ENCODE peak calls at places on chromosomes 5 and 9, in four cellular contexts. One of them, this sample, is unnamed.
A peak's percentile ranks its signal among the peaks of the same experiment; 100 is the strongest.

GRCh38 chr5:140182803-140183367 is 7.9 kb downstream of the CYSTM1 start:
- DNase-seq in GM12878: no peak
- DNase-seq in HepG2: no peak
- DNase-seq in H1: no peak
- DNase-seq in this sample: no peak

GRCh38 chr5:157464518-157465171 is 4.6 kb downstream of the NIPAL4 start:
- DNase-seq in GM12878: peak; percentile 28
- DNase-seq in HepG2: no peak
- DNase-seq in H1: no peak
- DNase-seq in this sample: no peak

GRCh38 chr9:121559183-121559582 is 59.5 kb upstream of the GGTA1 start:
- DNase-seq in GM12878: peak; percentile 21
- DNase-seq in HepG2: no peak
- DNase-seq in H1: no peak
- DNase-seq in this sample: no peak

GRCh38 chr5:157686841-157687554 is 15.7 kb downstream of the C5orf52 start:
- DNase-seq in GM12878: no peak
- DNase-seq in HepG2: no peak
- DNase-seq in H1: no peak
- DNase-seq in this sample: no peak

GRCh38 chr5:160357861-160358411 is 12.5 kb downstream of the C1QTNF2 start:
- DNase-seq in GM12878: no peak
- DNase-seq in HepG2: no peak
- DNase-seq in H1: no peak
- DNase-seq in this sample: no peak

GRCh38 chr5:149895416-149896345 is 48.9 kb downstream of the PDE6A start:
- DNase-seq in GM12878: no peak
- DNase-seq in HepG2: no peak
- DNase-seq in H1: no peak
- DNase-seq in this sample: no peak

GRCh38 chr9:98326402-98327248 is 71.2 kb upstream of the TBC1D2 start:
- DNase-seq in GM12878: no peak
- DNase-seq in HepG2: no peak
- DNase-seq in H1: no peak
- DNase-seq in this sample: no peak

GRCh38 chr9:114614373-114614772 is 3.3 kb downstream of the TMEM268 start:
- DNase-seq in GM12878: no peak
- DNase-seq in HepG2: no peak
- DNase-seq in H1: no peak
- DNase-seq in this sample: peak; percentile 24

GRCh38 chr9:78064075-78064474 is 32.5 kb upstream of the GNAQ start:
- DNase-seq in GM12878: no peak
- DNase-seq in HepG2: no peak
- DNase-seq in H1: no peak
- DNase-seq in this sample: no peak

GRCh38 chr9:86866739-86867138 is 80.6 kb downstream of the GAS1 start:
- DNase-seq in GM12878: no peak
- DNase-seq in HepG2: no peak
- DNase-seq in H1: no peak
- DNase-seq in this sample: no peak

GRCh38 chr5:121497176-121497575 is 354.5 kb upstream of the FTMT start:
- DNase-seq in GM12878: no peak
- DNase-seq in HepG2: no peak
- DNase-seq in H1: no peak
- DNase-seq in this sample: no peak

GRCh38 chr5:36496471-36496870 is 109.9 kb upstream of the SLC1A3 start:
- DNase-seq in GM12878: no peak
- DNase-seq in HepG2: no peak
- DNase-seq in H1: no peak
- DNase-seq in this sample: no peak

GRCh38 chr9:95025213-95026170 is 292.0 kb downstream of the FANCC start:
- DNase-seq in GM12878: no peak
- DNase-seq in HepG2: peak; percentile 80
- DNase-seq in H1: no peak
- DNase-seq in this sample: peak; percentile 73

GRCh38 chr5:154117930-154118329 is 72.6 kb upstream of the GALNT10 start:
- DNase-seq in GM12878: no peak
- DNase-seq in HepG2: no peak
- DNase-seq in H1: no peak
- DNase-seq in this sample: no peak

GRCh38 chr5:67095346-67095871 is 101.2 kb downstream of the CD180 start:
- DNase-seq in GM12878: no peak
- DNase-seq in HepG2: peak; percentile 93
- DNase-seq in H1: no peak
- DNase-seq in this sample: no peak

GRCh38 chr9:96299823-96300222 is 2.2 kb downstream of the HSD17B3 start:
- DNase-seq in GM12878: no peak
- DNase-seq in HepG2: no peak
- DNase-seq in H1: no peak
- DNase-seq in this sample: no peak

GRCh38 chr9:71604197-71605063 is 163.9 kb downstream of the CEMIP2 start:
- DNase-seq in GM12878: no peak
- DNase-seq in HepG2: peak; percentile 64
- DNase-seq in H1: peak; percentile 86
- DNase-seq in this sample: peak; percentile 33

GRCh38 chr5:32027717-32028321 is 146.3 kb downstream of the GOLPH3 start:
- DNase-seq in GM12878: no peak
- DNase-seq in HepG2: peak; percentile 39
- DNase-seq in H1: no peak
- DNase-seq in this sample: no peak

GRCh38 chr9:91419222-91420191 is 4.1 kb downstream of the NFIL3 start:
- DNase-seq in GM12878: no peak
- DNase-seq in HepG2: peak; percentile 92
- DNase-seq in H1: no peak
- DNase-seq in this sample: peak; percentile 16

GRCh38 chr9:89732952-89733349 is 128.1 kb downstream of the GADD45G start:
- DNase-seq in GM12878: no peak
- DNase-seq in HepG2: no peak
- DNase-seq in H1: no peak
- DNase-seq in this sample: no peak

GRCh38 chr5:100252040-100252439 is 283.1 kb upstream of the FAM174A start:
- DNase-seq in GM12878: no peak
- DNase-seq in HepG2: no peak
- DNase-seq in H1: no peak
- DNase-seq in this sample: no peak

GRCh38 chr5:100249870-100250269 is 285.3 kb upstream of the FAM174A start:
- DNase-seq in GM12878: no peak
- DNase-seq in HepG2: no peak
- DNase-seq in H1: no peak
- DNase-seq in this sample: no peak

GRCh38 chr5:100252944-100253343 is 282.2 kb upstream of the FAM174A start:
- DNase-seq in GM12878: no peak
- DNase-seq in HepG2: no peak
- DNase-seq in H1: no peak
- DNase-seq in this sample: no peak
- TF ChIP-seq TAF1 in GM12878: no peak
- TF ChIP-seq TAF1 in HepG2: no peak
- TF ChIP-seq TAF1 in H1: no peak
- TF ChIP-seq TAF1 in this sample: no peak

DNA sequence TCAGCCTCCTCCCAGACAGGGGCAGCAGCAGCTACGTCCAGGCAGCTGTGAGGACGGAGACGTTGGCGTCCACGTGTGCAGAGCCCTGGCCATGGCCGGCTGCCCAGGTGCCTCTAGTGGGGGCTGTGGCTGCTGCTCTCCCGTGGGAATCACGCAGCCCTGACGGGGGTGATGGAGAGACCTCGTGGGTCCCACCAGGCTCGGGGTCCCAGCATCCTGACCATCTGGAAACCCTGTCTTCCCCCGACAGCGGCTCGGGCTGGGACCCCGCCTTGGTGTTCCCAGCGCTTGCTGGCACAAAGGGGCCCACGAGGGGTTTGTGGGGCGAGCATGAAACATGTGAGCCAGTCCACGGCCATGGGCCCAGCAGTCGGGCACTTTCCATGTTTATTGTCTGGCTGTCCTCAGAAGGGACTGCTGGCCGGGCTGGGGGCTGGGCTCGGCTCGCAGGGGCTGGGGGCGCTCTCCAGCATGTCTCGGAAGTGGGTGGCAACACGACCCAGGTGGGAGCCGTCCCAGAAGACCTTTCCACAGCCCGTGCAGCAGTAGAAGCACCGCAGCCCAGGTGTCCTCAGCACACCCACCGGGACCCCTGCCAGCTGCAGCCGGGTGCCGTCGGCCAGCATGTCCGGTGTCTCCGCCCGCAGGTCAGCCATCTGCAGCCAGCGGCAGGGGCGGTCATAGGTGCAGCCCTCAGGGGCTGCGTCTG is 4.6 kb upstream of the NRARP start:
- DNase-seq in GM12878: no peak
- DNase-seq in HepG2: no peak
- DNase-seq in H1: no peak
- DNase-seq in this sample: peak; percentile 27
- TF ChIP-seq TCF12 in GM12878: no peak
- TF ChIP-seq TCF12 in HepG2: no peak
- TF ChIP-seq TCF12 in H1: no peak
- TF ChIP-seq TCF12 in this sample: no peak

DNA sequence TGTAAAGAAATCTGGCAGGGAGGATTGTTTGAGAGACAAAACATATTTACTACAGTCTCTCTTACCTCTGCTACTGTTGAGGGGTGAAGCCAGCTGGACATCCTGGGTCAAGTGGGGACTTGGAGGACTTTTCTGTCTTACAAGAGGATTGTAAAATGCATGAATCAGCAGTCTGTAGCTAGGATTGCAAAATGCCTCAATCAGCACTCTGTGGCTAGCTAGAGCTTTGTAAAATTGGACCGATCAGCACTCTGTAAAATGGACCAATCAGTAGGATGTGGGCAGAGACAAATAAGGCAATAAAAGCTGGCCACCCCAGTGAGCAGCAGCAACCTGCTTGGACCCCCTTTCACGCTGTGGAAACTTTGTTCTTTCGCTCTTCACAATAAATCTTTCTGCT is 995.8 kb upstream of the CDH6 start:
- DNase-seq in GM12878: no peak
- DNase-seq in HepG2: no peak
- DNase-seq in H1: no peak
- DNase-seq in this sample: no peak
- TF ChIP-seq EP300 in GM12878: no peak
- TF ChIP-seq EP300 in HepG2: no peak
- TF ChIP-seq EP300 in H1: no peak
- TF ChIP-seq EP300 in this sample: no peak

GRCh38 chr5:127858116-127858784 is 155.1 kb downstream of the CCDC192 start:
- DNase-seq in GM12878: no peak
- DNase-seq in HepG2: no peak
- DNase-seq in H1: no peak
- DNase-seq in this sample: peak; percentile 4
- TF ChIP-seq TAF1 in GM12878: no peak
- TF ChIP-seq TAF1 in HepG2: no peak
- TF ChIP-seq TAF1 in H1: no peak
- TF ChIP-seq TAF1 in this sample: no peak

DNA sequence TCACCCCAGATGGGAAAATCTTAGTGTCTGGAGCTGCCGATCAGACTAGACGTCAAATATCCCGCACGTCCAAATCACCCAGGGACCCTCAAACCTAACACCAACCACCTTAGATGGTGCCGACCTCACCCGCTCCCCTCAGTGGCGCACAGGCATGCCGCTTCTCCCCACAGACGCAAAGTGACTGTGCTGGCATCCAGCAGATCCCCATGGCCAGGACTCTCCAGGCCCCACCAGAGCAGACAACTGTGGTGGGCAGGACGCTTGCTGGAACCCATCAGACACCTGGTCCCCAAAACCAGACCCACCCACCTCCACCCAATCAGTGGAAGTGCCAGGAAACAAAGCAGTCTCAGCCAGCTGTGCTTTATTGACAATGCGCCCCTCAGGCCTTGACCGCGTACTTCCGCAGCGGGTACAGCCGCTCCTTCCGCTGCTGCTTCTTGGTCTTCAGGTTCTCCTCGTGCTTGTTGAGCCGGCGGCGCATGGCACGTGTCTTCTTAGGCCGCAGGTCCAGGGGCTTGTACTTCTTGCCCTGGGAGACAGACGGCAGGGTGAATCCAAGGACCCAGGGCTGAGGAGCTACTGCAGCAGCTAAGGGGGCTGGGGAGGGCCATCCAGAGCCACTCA is 4.1 kb downstream of the RPL35 start:
- DNase-seq in GM12878: no peak
- DNase-seq in HepG2: no peak
- DNase-seq in H1: no peak
- DNase-seq in this sample: no peak
- TF ChIP-seq TCF12 in GM12878: no peak
- TF ChIP-seq TCF12 in HepG2: no peak
- TF ChIP-seq TCF12 in H1: no peak
- TF ChIP-seq TCF12 in this sample: no peak

GRCh38 chr5:76521240-76521758 is 101.9 kb downstream of the F2RL2 start:
- DNase-seq in GM12878: no peak
- DNase-seq in HepG2: no peak
- DNase-seq in H1: no peak
- DNase-seq in this sample: no peak
- TF ChIP-seq EP300 in GM12878: no peak
- TF ChIP-seq EP300 in HepG2: no peak
- TF ChIP-seq EP300 in H1: no peak
- TF ChIP-seq EP300 in this sample: peak; percentile 75

GRCh38 chr5:56102885-56103284 is 108.1 kb upstream of the IL6ST start:
- DNase-seq in GM12878: no peak
- DNase-seq in HepG2: no peak
- DNase-seq in H1: no peak
- DNase-seq in this sample: no peak

GRCh38 chr5:56100429-56101176 is 105.8 kb upstream of the IL6ST start:
- DNase-seq in GM12878: no peak
- DNase-seq in HepG2: no peak
- DNase-seq in H1: no peak
- DNase-seq in this sample: no peak

GRCh38 chr5:56097055-56097454 is 102.3 kb upstream of the IL6ST start:
- DNase-seq in GM12878: no peak
- DNase-seq in HepG2: no peak
- DNase-seq in H1: no peak
- DNase-seq in this sample: no peak

GRCh38 chr5:56101180-56101579 is 106.4 kb upstream of the IL6ST start:
- DNase-seq in GM12878: no peak
- DNase-seq in HepG2: no peak
- DNase-seq in H1: no peak
- DNase-seq in this sample: no peak

DNA sequence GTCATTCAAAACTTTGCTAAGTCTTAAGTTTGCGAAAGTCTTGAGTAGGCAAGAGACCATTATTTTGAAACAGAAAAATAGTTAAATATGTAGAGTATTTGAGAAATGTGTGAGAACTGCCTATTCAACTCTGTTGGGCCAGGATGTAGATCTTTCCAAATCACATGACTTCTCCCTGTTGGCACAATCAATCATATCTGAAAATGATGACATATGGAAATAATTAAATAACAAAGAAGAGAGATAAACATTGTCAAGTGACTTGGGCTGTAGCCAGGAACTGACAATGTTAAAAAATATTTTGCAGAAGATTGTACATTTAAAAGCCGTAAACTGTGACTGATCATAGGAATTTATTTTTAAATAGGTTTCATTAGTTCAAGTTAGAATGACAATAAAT is 104.6 kb upstream of the IL6ST start:
- DNase-seq in GM12878: no peak
- DNase-seq in HepG2: peak; percentile 39
- DNase-seq in H1: no peak
- DNase-seq in this sample: peak; percentile 49
- TF ChIP-seq TAF1 in GM12878: no peak
- TF ChIP-seq TAF1 in HepG2: no peak
- TF ChIP-seq TAF1 in H1: no peak
- TF ChIP-seq TAF1 in this sample: no peak

GRCh38 chr5:146082798-146083197 is 22.6 kb downstream of the PLAC8L1 start:
- DNase-seq in GM12878: peak; percentile 40
- DNase-seq in HepG2: no peak
- DNase-seq in H1: no peak
- DNase-seq in this sample: no peak
- TF ChIP-seq TCF12 in GM12878: no peak
- TF ChIP-seq TCF12 in HepG2: no peak
- TF ChIP-seq TCF12 in H1: no peak
- TF ChIP-seq TCF12 in this sample: no peak

GRCh38 chr9:124852121-124852828 is 985 bp upstream of the WDR38 start:
- DNase-seq in GM12878: no peak
- DNase-seq in HepG2: no peak
- DNase-seq in H1: no peak
- DNase-seq in this sample: peak; percentile 14
- TF ChIP-seq EP300 in GM12878: no peak
- TF ChIP-seq EP300 in HepG2: no peak
- TF ChIP-seq EP300 in H1: no peak
- TF ChIP-seq EP300 in this sample: no peak

This sample was measured in SK-N-SH.